ENCODE peak calls at places on chromosomes 7 and 10, in five cellular contexts. G is central memory CD8-positive, alpha-beta T cell; S is HFF-Myc; W is Karpas-422; L is KBM-7. H is an unnamed sample.
A peak's percentile ranks its signal among the peaks of the same experiment; 100 is the strongest.

GRCh38 chr10:92387289-92387940 is 96.4 kb downstream of the MARCHF5 start:
- DNase-seq in G (no peak), S (peak; percentile 36), W (peak; percentile 74), L (peak; percentile 71), H (no peak)

GRCh38 chr10:63921932-63922713 is 400.9 kb downstream of the REEP3 start:
- DNase-seq in G (no peak), S (no peak), W (no peak), L (no peak), H (no peak)

GRCh38 chr10:99782447-99783286 is at the start of gene ABCC2:
- DNase-seq in G (no peak), S (no peak), W (no peak), L (no peak), H (no peak)

GRCh38 chr10:71971769-71972555 is 7.8 kb downstream of the CHST3 start:
- DNase-seq in G (no peak), S (no peak), W (no peak), L (no peak), H (no peak)

GRCh38 chr10:79239930-79240713 is 107.1 kb upstream of the PPIF start:
- DNase-seq in G (no peak), S (no peak), W (no peak), L (no peak), H (no peak)

GRCh38 chr7:123629281-123629680 is 26.4 kb upstream of the LMOD2 start:
- DNase-seq in G (no peak), S (no peak), W (no peak), L (no peak), H (no peak)

GRCh38 chr7:70498232-70498631 is 633.7 kb upstream of the GALNT17 start:
- DNase-seq in G (no peak), S (no peak), W (no peak), L (no peak), H (peak; percentile 66)

GRCh38 chr10:120643373-120643772 is 186.3 kb downstream of the PLPP4 start:
- DNase-seq in G (no peak), S (no peak), W (no peak), L (no peak), H (no peak)